ENCODE peak calls at places on chromosomes 3 and 15, in six cellular contexts. One of them, this sample, is unnamed.
A peak's percentile ranks its signal among the peaks of the same experiment; 100 is the strongest.

GRCh38 chr3:67529337-67529736 is 125.1 kb downstream of the SUCLG2 start:
- DNase-seq in COR-L47: no peak
- DNase-seq in ovary: no peak
- DNase-seq in WTC11: no peak
- DNase-seq in ACHN: no peak
- DNase-seq in CD8-positive, alpha-beta memory T cell: no peak
- DNase-seq in this sample: no peak

GRCh38 chr3:127822836-127823589 is 698 bp upstream of the MGLL start:
- DNase-seq in ACHN: peak; percentile 13
- DNase-seq in WTC11: peak; percentile 28
- DNase-seq in CD8-positive, alpha-beta memory T cell: no peak
- DNase-seq in COR-L47: peak; percentile 70
- DNase-seq in ovary: no peak
- DNase-seq in this sample: peak; percentile 15

GRCh38 chr15:97947465-97948262 is 12.8 kb upstream of the ARRDC4 start:
- DNase-seq in CD8-positive, alpha-beta memory T cell: no peak
- DNase-seq in ACHN: no peak
- DNase-seq in WTC11: no peak
- DNase-seq in ovary: no peak
- DNase-seq in COR-L47: no peak
- DNase-seq in this sample: no peak

GRCh38 chr15:48936666-48937065 is 27.1 kb downstream of the SHC4 start:
- DNase-seq in WTC11: no peak
- DNase-seq in CD8-positive, alpha-beta memory T cell: no peak
- DNase-seq in COR-L47: no peak
- DNase-seq in ACHN: no peak
- DNase-seq in ovary: no peak
- DNase-seq in this sample: no peak

GRCh38 chr15:60871152-60871551 is 357.9 kb downstream of the RORA start:
- DNase-seq in CD8-positive, alpha-beta memory T cell: no peak
- DNase-seq in WTC11: no peak
- DNase-seq in ACHN: no peak
- DNase-seq in COR-L47: no peak
- DNase-seq in ovary: no peak
- DNase-seq in this sample: no peak

GRCh38 chr15:41493205-41493901 is at the start of gene ITPKA:
- DNase-seq in ovary: peak; percentile 57
- DNase-seq in COR-L47: peak; percentile 63
- DNase-seq in ACHN: peak; percentile 84
- DNase-seq in WTC11: peak; percentile 80
- DNase-seq in CD8-positive, alpha-beta memory T cell: peak; percentile 78
- DNase-seq in this sample: peak; percentile 77

GRCh38 chr3:187986514-187986934 is 167.4 kb upstream of the LPP start:
- DNase-seq in CD8-positive, alpha-beta memory T cell: no peak
- DNase-seq in WTC11: no peak
- DNase-seq in COR-L47: no peak
- DNase-seq in ovary: no peak
- DNase-seq in ACHN: peak; percentile 76
- DNase-seq in this sample: no peak

GRCh38 chr15:35693887-35694286 is 147.9 kb upstream of the DPH6 start:
- DNase-seq in CD8-positive, alpha-beta memory T cell: no peak
- DNase-seq in COR-L47: no peak
- DNase-seq in ovary: no peak
- DNase-seq in ACHN: peak; percentile 31
- DNase-seq in WTC11: no peak
- DNase-seq in this sample: no peak

GRCh38 chr15:31387483-31388118 is 61.0 kb downstream of the KLF13 start:
- DNase-seq in ovary: no peak
- DNase-seq in COR-L47: peak; percentile 89
- DNase-seq in ACHN: no peak
- DNase-seq in WTC11: no peak
- DNase-seq in CD8-positive, alpha-beta memory T cell: peak; percentile 70
- DNase-seq in this sample: peak; percentile 72

GRCh38 chr3:99768126-99768525 is 49.5 kb upstream of the CMSS1 start:
- DNase-seq in CD8-positive, alpha-beta memory T cell: no peak
- DNase-seq in ovary: no peak
- DNase-seq in WTC11: no peak
- DNase-seq in ACHN: no peak
- DNase-seq in COR-L47: no peak
- DNase-seq in this sample: no peak

GRCh38 chr15:51128701-51129100 is 34.0 kb upstream of the TNFAIP8L3 start:
- DNase-seq in ovary: no peak
- DNase-seq in ACHN: no peak
- DNase-seq in COR-L47: no peak
- DNase-seq in WTC11: no peak
- DNase-seq in CD8-positive, alpha-beta memory T cell: no peak
- DNase-seq in this sample: no peak

GRCh38 chr3:152474585-152474984 is 205.9 kb downstream of the MBNL1 start:
- DNase-seq in CD8-positive, alpha-beta memory T cell: no peak
- DNase-seq in WTC11: no peak
- DNase-seq in ovary: no peak
- DNase-seq in COR-L47: peak; percentile 64
- DNase-seq in ACHN: peak; percentile 62
- DNase-seq in this sample: no peak

GRCh38 chr3:134352031-134352671 is 22.1 kb downstream of the AMOTL2 start:
- DNase-seq in ovary: no peak
- DNase-seq in WTC11: no peak
- DNase-seq in COR-L47: no peak
- DNase-seq in CD8-positive, alpha-beta memory T cell: no peak
- DNase-seq in ACHN: no peak
- DNase-seq in this sample: no peak

GRCh38 chr3:150107429-150108175 is 136.9 kb upstream of the PFN2 start:
- DNase-seq in CD8-positive, alpha-beta memory T cell: no peak
- DNase-seq in ACHN: no peak
- DNase-seq in WTC11: no peak
- DNase-seq in ovary: no peak
- DNase-seq in COR-L47: no peak
- DNase-seq in this sample: no peak